ENCODE peak calls at places on chromosomes 16 and 17, in ten cellular contexts. A, O, T, G, L, P, Z, X, C and B are unnamed samples.

GRCh38 chr17:80678621-80679020 is 134.0 kb downstream of the RPTOR start:
- DNase-seq in C (no peak), P (peak; percentile 47), L (no peak), X (peak; percentile 16), A (no peak), G (no peak), T (peak; percentile 40), Z (no peak), O (no peak), B (no peak)

GRCh38 chr16:10039220-10040096 is 142.8 kb downstream of the GRIN2A start:
- DNase-seq in A (no peak), C (no peak), P (no peak), Z (no peak), X (peak; percentile 7), L (peak; percentile 16), G (no peak), O (no peak), T (no peak), B (peak; percentile 17)

GRCh38 chr17:73211745-73212144 is 18.9 kb downstream of the COG1 start:
- DNase-seq in T (no peak), P (no peak), O (peak; percentile 74), G (no peak), A (peak; percentile 60), X (peak; percentile 57), Z (no peak), L (no peak), C (no peak), B (no peak)

GRCh38 chr17:35433075-35433894 is 985 bp upstream of the SLFN12 start:
- DNase-seq in C (peak; percentile 79), Z (no peak), X (peak; percentile 79), O (no peak), P (peak; percentile 92), G (peak; percentile 65), T (peak; percentile 98), A (peak; percentile 71), L (peak; percentile 67), B (peak; percentile 84)

GRCh38 chr17:30244853-30245385 is 9.4 kb upstream of the SLC6A4 start:
- DNase-seq in O (no peak), C (no peak), L (no peak), X (no peak), G (no peak), P (no peak), A (no peak), Z (no peak), T (peak; percentile 94), B (no peak)

GRCh38 chr16:68237243-68238028 is 1.5 kb upstream of the ESRP2 start:
- DNase-seq in L (peak; percentile 99), T (peak; percentile 99), X (peak; percentile 92), P (peak; percentile 99), A (peak; percentile 86), O (peak; percentile 82), C (peak; percentile 98), G (peak; percentile 98), Z (peak; percentile 99), B (peak; percentile 98)

GRCh38 chr17:6101706-6102105 is 31.5 kb downstream of the WSCD1 start:
- DNase-seq in T (no peak), L (no peak), G (no peak), A (no peak), Z (no peak), C (no peak), O (no peak), X (no peak), P (no peak), B (no peak)

GRCh38 chr17:4072487-4073157 is 70.2 kb downstream of the ZZEF1 start:
- DNase-seq in A (no peak), T (peak; percentile 50), L (no peak), P (no peak), G (no peak), O (no peak), Z (no peak), X (no peak), C (no peak), B (no peak)

GRCh38 chr17:76493505-76494167 is 7.6 kb downstream of the RHBDF2 start:
- DNase-seq in A (peak; percentile 34), X (no peak), Z (no peak), C (no peak), G (no peak), P (no peak), T (no peak), L (no peak), O (peak; percentile 18), B (peak; percentile 24)

GRCh38 chr17:64641499-64641898 is 20.6 kb downstream of the SMURF2 start:
- DNase-seq in Z (no peak), L (peak; percentile 75), O (no peak), A (no peak), X (no peak), T (peak; percentile 94), C (no peak), P (peak; percentile 61), G (no peak), B (no peak)

GRCh38 chr16:89352091-89352681 is 134.7 kb downstream of the ZNF778 start:
- DNase-seq in G (no peak), A (no peak), Z (no peak), L (no peak), O (no peak), T (no peak), C (no peak), X (no peak), P (no peak), B (no peak)

GRCh38 chr16:2022723-2023097 is 3.1 kb downstream of the NPW start:
- DNase-seq in C (no peak), L (peak; percentile 51), G (no peak), O (no peak), T (no peak), X (no peak), P (no peak), Z (no peak), A (no peak), B (peak; percentile 33)

GRCh38 chr17:15351925-15352324 is 10.5 kb upstream of the TEKT3 start:
- DNase-seq in X (no peak), T (peak; percentile 93), P (peak; percentile 62), G (peak; percentile 73), C (peak; percentile 48), O (no peak), A (no peak), Z (no peak), L (no peak), B (no peak)

GRCh38 chr17:7560172-7561027 is 1.3 kb upstream of the SENP3 start:
- DNase-seq in C (peak; percentile 42), P (peak; percentile 73), L (peak; percentile 82), G (peak; percentile 46), O (peak; percentile 42), Z (peak; percentile 88), X (peak; percentile 60), A (peak; percentile 64), T (peak; percentile 85), B (peak; percentile 63)

GRCh38 chr16:50497592-50497991 is 50.6 kb upstream of the NKD1 start:
- DNase-seq in X (no peak), P (no peak), A (no peak), O (no peak), G (no peak), C (no peak), L (no peak), T (peak; percentile 85), Z (no peak), B (no peak)

GRCh38 chr17:76498886-76499667 is 2.1 kb downstream of the RHBDF2 start:
- DNase-seq in T (no peak), L (peak; percentile 39), O (no peak), X (no peak), P (no peak), C (no peak), G (no peak), Z (no peak), A (no peak), B (no peak)

GRCh38 chr17:17463821-17464220 is 13.0 kb upstream of the MED9 start:
- DNase-seq in C (no peak), T (no peak), Z (no peak), O (no peak), A (no peak), L (no peak), X (no peak), P (no peak), G (no peak), B (no peak)

GRCh38 chr17:61594294-61594825 is 3.3 kb upstream of the NACA2 start:
- DNase-seq in A (no peak), L (no peak), O (no peak), G (no peak), T (peak; percentile 20), P (peak; percentile 22), C (no peak), X (no peak), Z (no peak), B (no peak)

GRCh38 chr16:65415460-65415859 is 293.6 kb upstream of the CDH11 start:
- DNase-seq in X (no peak), G (no peak), C (no peak), T (peak; percentile 10), Z (no peak), L (no peak), A (no peak), P (no peak), O (no peak), B (no peak)

GRCh38 chr17:58324409-58325288 is 3.9 kb downstream of the TSPOAP1 start:
- DNase-seq in C (no peak), P (peak; percentile 64), O (no peak), A (no peak), G (no peak), X (peak; percentile 22), Z (peak; percentile 38), T (peak; percentile 48), L (peak; percentile 75), B (no peak)

GRCh38 chr16:46801428-46802049 is 29.4 kb downstream of the C16orf87 start:
- DNase-seq in L (no peak), Z (no peak), P (no peak), A (no peak), T (peak; percentile 66), O (no peak), C (no peak), G (no peak), X (no peak), B (no peak)

GRCh38 chr17:37500378-37500777 is 10.7 kb downstream of the DUSP14 start:
- DNase-seq in G (no peak), P (no peak), C (no peak), Z (no peak), A (no peak), L (no peak), O (no peak), X (no peak), T (no peak), B (no peak)
- H3K27ac ChIP-seq in G (no peak overlapping the region), P (no peak overlapping the region), C (no peak overlapping the region), Z (no peak overlapping the region), A (no peak overlapping the region), L (peak overlapping the region; percentile 17), O (no peak overlapping the region), X (no peak overlapping the region), T (no peak overlapping the region), B (no peak overlapping the region)

GRCh38 chr16:11667221-11667823 is 933 bp upstream of the SNN start:
- DNase-seq in L (no peak), P (no peak), T (peak; percentile 20), G (no peak), A (no peak), Z (no peak), C (no peak), O (no peak), X (no peak), B (no peak)
- H3K4me1 ChIP-seq in L (peaks cover 26% of the 10 kb centered on the region), P (peaks cover 30% of the 10 kb centered on the region), T (peaks cover 7% of the 10 kb centered on the region), G (peaks cover 53% of the 10 kb centered on the region), A (peaks cover 85% of the 10 kb centered on the region), Z (peaks cover 52% of the 10 kb centered on the region), C (no peaks in the 10 kb centered on the region), O (peaks cover 76% of the 10 kb centered on the region), X (peaks cover 65% of the 10 kb centered on the region), B (peaks cover 61% of the 10 kb centered on the region)

GRCh38 chr17:44827863-44828262 is 2.2 kb downstream of the GJC1 start:
- DNase-seq in Z (no peak), X (no peak), G (no peak), P (no peak), T (no peak), C (no peak), A (no peak), O (no peak), L (no peak), B (no peak)
- H3K27ac ChIP-seq in Z (no peak overlapping the region), X (no peak overlapping the region), G (no peak overlapping the region), P (no peak overlapping the region), T (peak overlapping the region; percentile 45), C (no peak overlapping the region), A (no peak overlapping the region), O (no peak overlapping the region), L (no peak overlapping the region), B (peak overlapping the region; percentile 92)

GRCh38 chr16:87293990-87294389 is 23.2 kb downstream of the C16orf95 start:
- DNase-seq in G (no peak), X (no peak), P (no peak), C (no peak), O (no peak), T (no peak), Z (no peak), A (no peak), L (no peak), B (no peak)
- H3K4me1 ChIP-seq in G (peaks cover 5% of the 10 kb centered on the region), X (no peaks in the 10 kb centered on the region), P (no peaks in the 10 kb centered on the region), C (no peaks in the 10 kb centered on the region), O (no peaks in the 10 kb centered on the region), T (no peaks in the 10 kb centered on the region), Z (no peaks in the 10 kb centered on the region), A (no peaks in the 10 kb centered on the region), L (no peaks in the 10 kb centered on the region), B (no peaks in the 10 kb centered on the region)